ENCODE peak calls at places on chromosomes 16 and 17, in four cellular contexts. L, T, B and C are unnamed samples.

GRCh38 chr16:1763521-1764511 is 7.5 kb downstream of the NME3 start:
- DNase-seq in B (peak), L (peak), T (peak), C (peak)

GRCh38 chr17:80006339-80006720 is 29.3 kb downstream of the TBC1D16 start:
- DNase-seq in B (no peak), T (no peak), L (no peak), C (no peak)

GRCh38 chr16:17602678-17603077 is 131.9 kb upstream of the XYLT1 start:
- DNase-seq in T (no peak), L (no peak), B (no peak), C (no peak)

GRCh38 chr17:32268734-32269288 is 3.2 kb downstream of the RHBDL3 start:
- DNase-seq in B (no peak), T (no peak), L (no peak), C (no peak)

GRCh38 chr17:18139949-18140348 is 31.4 kb downstream of the MYO15A start:
- DNase-seq in T (no peak), B (no peak), L (no peak), C (no peak)

GRCh38 chr17:40168262-40168832 is 8.9 kb upstream of the RAPGEFL1 start:
- DNase-seq in L (no peak), B (peak), T (peak), C (no peak)

GRCh38 chr16:51276335-51276734 is 125.3 kb upstream of the SALL1 start:
- DNase-seq in T (no peak), L (no peak), B (no peak), C (no peak)

GRCh38 chr17:76273923-76274558 is 8.9 kb downstream of the UBALD2 start:
- DNase-seq in L (no peak), T (no peak), B (no peak), C (no peak)

GRCh38 chr16:71811261-71811803 is 2.7 kb upstream of the AP1G1 start:
- DNase-seq in B (no peak), T (no peak), L (no peak), C (no peak)

GRCh38 chr16:57808589-57808988 is 6.3 kb upstream of the KIFC3 start:
- DNase-seq in L (no peak), B (no peak), T (no peak), C (no peak)

GRCh38 chr16:57809276-57809793 is 7.0 kb upstream of the KIFC3 start:
- DNase-seq in B (no peak), L (no peak), T (no peak), C (no peak)

GRCh38 chr16:57807968-57808528 is 5.8 kb upstream of the KIFC3 start:
- DNase-seq in B (peak), L (no peak), T (peak), C (no peak)

GRCh38 chr16:57809843-57810196 is 7.5 kb upstream of the KIFC3 start:
- DNase-seq in T (peak), B (no peak), L (no peak), C (no peak)

DNA sequence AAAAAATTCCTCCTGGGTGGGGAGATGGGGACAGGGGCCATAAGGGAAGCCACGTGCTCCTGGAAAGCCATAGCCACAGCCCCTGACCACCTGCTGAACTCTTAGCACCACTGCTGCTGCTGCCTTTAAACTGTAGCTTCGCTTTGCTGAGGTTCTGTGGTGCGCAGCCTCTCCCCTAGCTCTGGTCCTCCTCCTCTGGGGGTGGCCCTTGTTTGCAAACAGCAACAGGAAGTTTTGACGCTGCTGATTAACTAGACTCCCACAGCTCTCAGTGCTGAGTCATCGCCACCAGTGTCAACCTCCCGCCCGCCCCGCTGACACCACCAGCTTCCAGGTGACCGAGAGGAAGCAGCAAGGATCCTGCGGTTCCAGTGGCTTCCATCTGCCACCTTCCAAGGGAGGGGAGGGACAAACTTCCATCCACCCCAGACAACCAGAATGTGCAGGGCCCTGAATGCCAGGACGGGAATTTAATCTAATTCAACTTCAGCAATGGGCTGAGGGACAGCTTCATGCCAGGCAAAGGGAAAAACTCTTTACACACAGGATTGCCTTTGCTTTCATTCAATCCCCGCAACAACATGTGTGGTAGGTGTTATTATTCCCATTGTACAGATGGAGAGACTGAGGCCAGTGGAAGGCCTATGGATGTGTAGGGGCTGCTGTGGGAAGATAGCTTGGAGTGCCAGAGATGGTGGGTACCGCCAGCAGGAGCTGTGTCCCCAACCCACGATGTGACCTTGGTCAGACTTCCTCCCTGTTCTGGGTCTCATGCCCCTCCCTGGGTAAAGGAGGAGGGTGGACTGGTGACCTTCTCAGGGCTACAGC is 8.1 kb upstream of the KIFC3 start:
- DNase-seq in B (peak), T (peak), L (no peak), C (no peak)
- H2BK12ac ChIP-seq in B (no peak), T (peak), L (peak), C (no peak)

GRCh38 chr17:16438173-16438556 is 22.8 kb downstream of the TRPV2 start:
- DNase-seq in B (no peak), L (no peak), T (no peak), C (no peak)
- H2BK12ac ChIP-seq in B (peak), L (peak), T (peak), C (no peak)

DNA sequence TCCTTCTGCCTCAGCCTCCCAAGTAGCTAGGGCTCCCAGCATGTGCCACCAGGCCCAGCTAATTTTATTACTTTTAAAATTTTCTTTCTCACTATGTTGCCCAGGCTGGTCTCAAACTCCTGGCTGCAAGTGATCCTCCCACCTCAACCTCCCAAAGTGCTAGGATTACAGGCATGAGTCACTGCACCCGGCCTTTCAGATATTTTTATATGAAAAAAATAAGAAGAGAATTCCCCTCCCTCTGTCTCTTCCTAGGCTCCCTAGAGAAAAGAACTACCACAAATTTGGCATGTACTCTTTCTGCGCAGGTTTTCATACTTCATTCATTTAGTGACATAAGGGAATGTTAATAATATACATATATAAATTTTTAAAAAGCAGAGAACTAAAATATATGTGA is 21.7 kb upstream of the SMURF2 start:
- DNase-seq in T (no peak), B (no peak), L (no peak), C (no peak)
- H2BK12ac ChIP-seq in T (no peak), B (no peak), L (no peak), C (no peak)

DNA sequence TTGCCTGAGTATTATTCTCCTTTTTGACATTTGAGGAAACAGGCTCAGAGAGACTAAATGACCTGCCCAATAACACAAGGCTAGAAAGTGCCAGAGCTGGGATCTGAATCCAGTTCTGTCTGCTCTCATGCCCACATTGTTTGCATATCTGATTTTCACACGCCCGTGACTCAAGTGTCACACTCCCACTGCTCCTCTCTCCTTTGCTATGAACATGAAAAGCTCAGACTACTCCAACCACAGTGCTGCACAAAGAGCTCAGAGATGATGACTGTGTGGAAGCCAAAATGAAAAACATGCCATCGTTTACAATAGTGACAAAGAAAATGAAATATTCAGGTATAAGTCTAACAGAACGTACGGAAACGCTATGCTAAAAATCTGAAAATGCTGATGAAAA is 107.9 kb downstream of the SMG6 start:
- DNase-seq in T (peak), L (no peak), B (no peak), C (no peak)
- H2BK12ac ChIP-seq in T (no peak), L (no peak), B (no peak), C (no peak)